ENCODE peak calls at places on chromosomes 12 and 14, in five cellular contexts. L, W, A, E and G are unnamed samples.

GRCh38 chr14:72433511-72433910 is 460.4 kb downstream of the DPF3 start:
- ATAC-seq in L (peak), W (no peak), A (no peak), E (peak), G (no peak)

GRCh38 chr14:103260629-103261124 is 73.4 kb upstream of the EIF5 start:
- ATAC-seq in L (peak), W (peak), A (no peak), E (peak), G (no peak)

GRCh38 chr12:89636776-89637160 is 71.9 kb downstream of the ATP2B1 start:
- ATAC-seq in L (peak), W (no peak), A (no peak), E (peak), G (no peak)

GRCh38 chr12:28824193-28824846 is 324.8 kb upstream of the FAR2 start:
- ATAC-seq in L (no peak), W (peak), A (no peak), E (no peak), G (no peak)

GRCh38 chr12:55708695-55709233 is 1.1 kb upstream of the ITGA7 start:
- ATAC-seq in L (no peak), W (peak), A (no peak), E (no peak), G (no peak)

GRCh38 chr12:71938728-71939385 is at the start of gene TPH2:
- ATAC-seq in L (peak), W (no peak), A (peak), E (peak), G (peak)

GRCh38 chr12:124433906-124434305 is 133.5 kb downstream of the NCOR2 start:
- ATAC-seq in L (no peak), W (no peak), A (no peak), E (no peak), G (no peak)

GRCh38 chr14:39050389-39050788 is 52.6 kb downstream of the SEC23A start:
- ATAC-seq in L (peak), W (no peak), A (peak), E (peak), G (peak)

GRCh38 chr12:10900972-10901371 is 8.4 kb downstream of the TAS2R13 start:
- ATAC-seq in L (no peak), W (no peak), A (no peak), E (no peak), G (peak)

GRCh38 chr14:65940056-65940735 is 527.7 kb downstream of the FUT8 start:
- ATAC-seq in L (peak), W (no peak), A (peak), E (peak), G (no peak)

GRCh38 chr12:6833189-6833890 is 5.1 kb downstream of the P3H3 start:
- ATAC-seq in L (no peak), W (no peak), A (no peak), E (no peak), G (no peak)

GRCh38 chr14:32534145-32534544 is 205.0 kb downstream of the AKAP6 start:
- ATAC-seq in L (no peak), W (no peak), A (no peak), E (no peak), G (no peak)